ENCODE peak calls at places on chromosomes 5 and 9, in eight cellular contexts. One of them, this sample, is unnamed.

GRCh38 chr5:362189-362588 is 40.7 kb downstream of the AHRR start:
- DNase-seq in Calu3: no peak
- DNase-seq in sigmoid colon: no peak
- DNase-seq in upper lobe of right lung: no peak
- DNase-seq in epithelial cell of esophagus: no peak
- DNase-seq in fibroblast of mammary gland: no peak
- DNase-seq in PC-3: no peak
- DNase-seq in right atrium auricular region: peak; percentile 13
- DNase-seq in this sample: no peak

GRCh38 chr9:33041459-33042188 is 16.6 kb downstream of the DNAJA1 start:
- DNase-seq in fibroblast of mammary gland: peak; percentile 55
- DNase-seq in epithelial cell of esophagus: peak; percentile 40
- DNase-seq in Calu3: no peak
- DNase-seq in upper lobe of right lung: no peak
- DNase-seq in PC-3: peak; percentile 6
- DNase-seq in sigmoid colon: no peak
- DNase-seq in right atrium auricular region: no peak
- DNase-seq in this sample: no peak

GRCh38 chr5:61784337-61784736 is 452.3 kb downstream of the ZSWIM6 start:
- DNase-seq in sigmoid colon: no peak
- DNase-seq in epithelial cell of esophagus: no peak
- DNase-seq in right atrium auricular region: no peak
- DNase-seq in fibroblast of mammary gland: peak; percentile 6
- DNase-seq in Calu3: no peak
- DNase-seq in upper lobe of right lung: no peak
- DNase-seq in PC-3: no peak
- DNase-seq in this sample: no peak

GRCh38 chr5:180353226-180353962 is at the start of gene GFPT2:
- DNase-seq in fibroblast of mammary gland: peak; percentile 70
- DNase-seq in upper lobe of right lung: peak; percentile 88
- DNase-seq in epithelial cell of esophagus: peak; percentile 39
- DNase-seq in PC-3: peak; percentile 77
- DNase-seq in right atrium auricular region: peak; percentile 87
- DNase-seq in sigmoid colon: peak; percentile 93
- DNase-seq in Calu3: peak; percentile 78
- DNase-seq in this sample: peak; percentile 66

GRCh38 chr9:81083821-81084512 is 605.4 kb downstream of the TLE1 start:
- DNase-seq in fibroblast of mammary gland: peak; percentile 62
- DNase-seq in sigmoid colon: no peak
- DNase-seq in right atrium auricular region: no peak
- DNase-seq in Calu3: no peak
- DNase-seq in PC-3: peak; percentile 59
- DNase-seq in upper lobe of right lung: no peak
- DNase-seq in epithelial cell of esophagus: peak; percentile 34
- DNase-seq in this sample: no peak

GRCh38 chr5:55570026-55570425 is 35.3 kb upstream of the PLPP1 start:
- DNase-seq in upper lobe of right lung: no peak
- DNase-seq in fibroblast of mammary gland: peak; percentile 41
- DNase-seq in PC-3: no peak
- DNase-seq in Calu3: no peak
- DNase-seq in right atrium auricular region: no peak
- DNase-seq in epithelial cell of esophagus: no peak
- DNase-seq in sigmoid colon: no peak
- DNase-seq in this sample: no peak

GRCh38 chr5:102421647-102422046 is 77.2 kb downstream of the SLCO6A1 start:
- DNase-seq in PC-3: peak; percentile 72
- DNase-seq in epithelial cell of esophagus: no peak
- DNase-seq in Calu3: peak; percentile 68
- DNase-seq in upper lobe of right lung: no peak
- DNase-seq in right atrium auricular region: no peak
- DNase-seq in fibroblast of mammary gland: no peak
- DNase-seq in sigmoid colon: no peak
- DNase-seq in this sample: no peak

GRCh38 chr5:135537271-135537670 is 1.5 kb upstream of the NEUROG1 start:
- DNase-seq in fibroblast of mammary gland: no peak
- DNase-seq in sigmoid colon: no peak
- DNase-seq in upper lobe of right lung: no peak
- DNase-seq in right atrium auricular region: no peak
- DNase-seq in Calu3: no peak
- DNase-seq in epithelial cell of esophagus: no peak
- DNase-seq in PC-3: no peak
- DNase-seq in this sample: no peak

GRCh38 chr5:77210091-77211012 is at the start of gene PDE8B:
- DNase-seq in fibroblast of mammary gland: no peak
- DNase-seq in upper lobe of right lung: peak; percentile 64
- DNase-seq in right atrium auricular region: no peak
- DNase-seq in PC-3: no peak
- DNase-seq in sigmoid colon: no peak
- DNase-seq in epithelial cell of esophagus: no peak
- DNase-seq in Calu3: peak; percentile 14
- DNase-seq in this sample: peak; percentile 49

GRCh38 chr9:13088734-13089427 is 190.6 kb downstream of the MPDZ start:
- DNase-seq in right atrium auricular region: no peak
- DNase-seq in sigmoid colon: no peak
- DNase-seq in fibroblast of mammary gland: peak; percentile 73
- DNase-seq in epithelial cell of esophagus: peak; percentile 60
- DNase-seq in upper lobe of right lung: no peak
- DNase-seq in Calu3: peak; percentile 16
- DNase-seq in PC-3: peak; percentile 70
- DNase-seq in this sample: no peak

GRCh38 chr9:10613413-10613812 is 611 bp upstream of the PTPRD start:
- DNase-seq in Calu3: no peak
- DNase-seq in sigmoid colon: no peak
- DNase-seq in upper lobe of right lung: no peak
- DNase-seq in fibroblast of mammary gland: no peak
- DNase-seq in right atrium auricular region: no peak
- DNase-seq in epithelial cell of esophagus: no peak
- DNase-seq in PC-3: no peak
- DNase-seq in this sample: no peak

GRCh38 chr9:113597390-113598241 is 134.1 kb downstream of the RGS3 start:
- DNase-seq in sigmoid colon: peak; percentile 60
- DNase-seq in upper lobe of right lung: no peak
- DNase-seq in Calu3: no peak
- DNase-seq in fibroblast of mammary gland: no peak
- DNase-seq in PC-3: no peak
- DNase-seq in right atrium auricular region: no peak
- DNase-seq in epithelial cell of esophagus: no peak
- DNase-seq in this sample: no peak

GRCh38 chr5:143051244-143052058 is 281.3 kb downstream of the ARHGAP26 start:
- DNase-seq in sigmoid colon: no peak
- DNase-seq in upper lobe of right lung: no peak
- DNase-seq in right atrium auricular region: no peak
- DNase-seq in fibroblast of mammary gland: peak; percentile 92
- DNase-seq in PC-3: peak; percentile 69
- DNase-seq in epithelial cell of esophagus: peak; percentile 80
- DNase-seq in Calu3: peak; percentile 20
- DNase-seq in this sample: no peak

GRCh38 chr9:114799441-114799840 is 6.4 kb downstream of the TNFSF15 start:
- DNase-seq in right atrium auricular region: no peak
- DNase-seq in upper lobe of right lung: no peak
- DNase-seq in fibroblast of mammary gland: no peak
- DNase-seq in sigmoid colon: no peak
- DNase-seq in PC-3: no peak
- DNase-seq in epithelial cell of esophagus: no peak
- DNase-seq in Calu3: no peak
- DNase-seq in this sample: no peak

GRCh38 chr9:111036068-111036789 is 2.0 kb downstream of the LPAR1 start:
- DNase-seq in epithelial cell of esophagus: peak; percentile 73
- DNase-seq in fibroblast of mammary gland: peak; percentile 82
- DNase-seq in upper lobe of right lung: peak; percentile 80
- DNase-seq in right atrium auricular region: peak; percentile 82
- DNase-seq in Calu3: peak; percentile 61
- DNase-seq in PC-3: peak; percentile 67
- DNase-seq in sigmoid colon: peak; percentile 88
- DNase-seq in this sample: peak; percentile 29

GRCh38 chr5:124253421-124253820 is 493.0 kb downstream of the ZNF608 start:
- DNase-seq in epithelial cell of esophagus: no peak
- DNase-seq in PC-3: no peak
- DNase-seq in upper lobe of right lung: no peak
- DNase-seq in right atrium auricular region: no peak
- DNase-seq in Calu3: no peak
- DNase-seq in sigmoid colon: no peak
- DNase-seq in fibroblast of mammary gland: peak; percentile 7
- DNase-seq in this sample: no peak

GRCh38 chr5:6770826-6771607 is 57.8 kb downstream of the TENT4A start:
- DNase-seq in epithelial cell of esophagus: no peak
- DNase-seq in upper lobe of right lung: no peak
- DNase-seq in PC-3: no peak
- DNase-seq in Calu3: no peak
- DNase-seq in right atrium auricular region: no peak
- DNase-seq in fibroblast of mammary gland: no peak
- DNase-seq in sigmoid colon: peak; percentile 42
- DNase-seq in this sample: no peak

DNA sequence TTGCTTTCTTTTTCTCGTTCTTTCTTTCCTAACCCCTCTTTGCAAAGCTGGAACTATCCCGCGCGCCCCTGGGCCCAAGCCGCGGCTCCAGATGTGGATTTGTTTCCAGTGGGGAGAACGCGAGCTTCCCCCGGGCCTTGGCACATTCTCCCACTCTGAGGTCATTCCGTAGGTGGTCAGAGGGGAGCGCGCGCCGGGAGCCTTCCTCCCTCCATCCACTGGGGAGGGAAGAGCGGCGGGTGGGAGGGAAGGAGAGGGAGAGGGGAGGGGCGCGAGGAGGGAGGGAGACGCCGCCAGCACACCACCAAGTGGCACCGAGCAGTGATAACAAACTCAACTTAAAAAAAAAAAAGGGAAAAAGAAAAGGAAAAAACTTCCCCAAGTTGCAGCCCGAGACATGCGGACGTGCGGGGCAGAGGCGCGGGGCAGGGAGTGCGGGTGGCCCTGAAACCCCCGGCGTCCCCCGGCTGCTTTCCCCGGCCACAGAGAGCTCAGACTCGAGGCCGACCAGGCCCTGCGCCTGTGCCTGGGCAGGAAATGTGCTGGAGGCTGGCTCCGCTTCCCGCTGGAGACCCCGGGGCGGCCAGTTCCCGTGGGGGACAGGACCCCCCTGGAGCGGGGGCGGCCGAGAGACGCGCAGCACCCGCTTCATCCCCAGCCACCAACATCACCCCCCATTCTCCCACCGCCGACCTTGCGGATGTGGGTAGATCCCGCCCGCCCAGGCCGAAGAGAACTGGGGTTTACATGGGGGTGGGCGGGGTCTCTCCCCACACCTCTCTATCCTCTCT is 3.1 kb downstream of the IER5L start:
- DNase-seq in upper lobe of right lung: peak; percentile 89
- DNase-seq in Calu3: peak; percentile 57
- DNase-seq in PC-3: peak; percentile 68
- DNase-seq in right atrium auricular region: peak; percentile 90
- DNase-seq in fibroblast of mammary gland: peak; percentile 87
- DNase-seq in sigmoid colon: peak; percentile 96
- DNase-seq in epithelial cell of esophagus: peak; percentile 72
- DNase-seq in this sample: peak; percentile 50
- TF ChIP-seq CTCF in upper lobe of right lung: no peak
- TF ChIP-seq CTCF in Calu3: no peak
- TF ChIP-seq CTCF in PC-3: no peak
- TF ChIP-seq CTCF in right atrium auricular region: no peak
- TF ChIP-seq CTCF in fibroblast of mammary gland: no peak
- TF ChIP-seq CTCF in sigmoid colon: no peak
- TF ChIP-seq CTCF in epithelial cell of esophagus: peak; percentile 2
- TF ChIP-seq CTCF in this sample: no peak

GRCh38 chr5:112787261-112787660 is 49.6 kb downstream of the APC start:
- DNase-seq in right atrium auricular region: no peak
- DNase-seq in fibroblast of mammary gland: peak; percentile 53
- DNase-seq in upper lobe of right lung: no peak
- DNase-seq in Calu3: no peak
- DNase-seq in epithelial cell of esophagus: peak; percentile 20
- DNase-seq in PC-3: peak; percentile 47
- DNase-seq in sigmoid colon: no peak
- DNase-seq in this sample: no peak
- TF ChIP-seq CTCF in right atrium auricular region: no peak
- TF ChIP-seq CTCF in fibroblast of mammary gland: no peak
- TF ChIP-seq CTCF in upper lobe of right lung: no peak
- TF ChIP-seq CTCF in Calu3: no peak
- TF ChIP-seq CTCF in epithelial cell of esophagus: no peak
- TF ChIP-seq CTCF in PC-3: no peak
- TF ChIP-seq CTCF in sigmoid colon: no peak
- TF ChIP-seq CTCF in this sample: no peak

GRCh38 chr9:78242041-78242440 is 6.2 kb downstream of the CEP78 start:
- DNase-seq in right atrium auricular region: no peak
- DNase-seq in Calu3: no peak
- DNase-seq in upper lobe of right lung: no peak
- DNase-seq in PC-3: no peak
- DNase-seq in sigmoid colon: no peak
- DNase-seq in epithelial cell of esophagus: no peak
- DNase-seq in fibroblast of mammary gland: no peak
- DNase-seq in this sample: no peak

GRCh38 chr9:78235771-78236510 is at the start of gene CEP78:
- DNase-seq in upper lobe of right lung: peak; percentile 96
- DNase-seq in sigmoid colon: peak; percentile 95
- DNase-seq in Calu3: peak; percentile 87
- DNase-seq in epithelial cell of esophagus: peak; percentile 96
- DNase-seq in PC-3: peak; percentile 90
- DNase-seq in fibroblast of mammary gland: peak; percentile 90
- DNase-seq in right atrium auricular region: peak; percentile 84
- DNase-seq in this sample: peak; percentile 92

GRCh38 chr9:78236511-78236950 is 656 bp downstream of the CEP78 start:
- DNase-seq in PC-3: no peak
- DNase-seq in epithelial cell of esophagus: peak; percentile 24
- DNase-seq in upper lobe of right lung: no peak
- DNase-seq in sigmoid colon: peak; percentile 67
- DNase-seq in Calu3: no peak
- DNase-seq in right atrium auricular region: no peak
- DNase-seq in fibroblast of mammary gland: peak; percentile 6
- DNase-seq in this sample: no peak

GRCh38 chr9:78238061-78239038 is 2.5 kb downstream of the CEP78 start:
- DNase-seq in right atrium auricular region: no peak
- DNase-seq in Calu3: no peak
- DNase-seq in PC-3: no peak
- DNase-seq in fibroblast of mammary gland: no peak
- DNase-seq in upper lobe of right lung: no peak
- DNase-seq in sigmoid colon: no peak
- DNase-seq in epithelial cell of esophagus: no peak
- DNase-seq in this sample: no peak

GRCh38 chr9:78239506-78239905 is 3.6 kb downstream of the CEP78 start:
- DNase-seq in epithelial cell of esophagus: peak; percentile 49
- DNase-seq in sigmoid colon: no peak
- DNase-seq in PC-3: peak; percentile 47
- DNase-seq in Calu3: no peak
- DNase-seq in upper lobe of right lung: no peak
- DNase-seq in fibroblast of mammary gland: no peak
- DNase-seq in right atrium auricular region: no peak
- DNase-seq in this sample: peak; percentile 39
- TF ChIP-seq CTCF in epithelial cell of esophagus: peak; percentile 69
- TF ChIP-seq CTCF in sigmoid colon: no peak
- TF ChIP-seq CTCF in PC-3: peak; percentile 55
- TF ChIP-seq CTCF in Calu3: no peak
- TF ChIP-seq CTCF in upper lobe of right lung: peak; percentile 38
- TF ChIP-seq CTCF in fibroblast of mammary gland: peak; percentile 20
- TF ChIP-seq CTCF in right atrium auricular region: no peak
- TF ChIP-seq CTCF in this sample: no peak

DNA sequence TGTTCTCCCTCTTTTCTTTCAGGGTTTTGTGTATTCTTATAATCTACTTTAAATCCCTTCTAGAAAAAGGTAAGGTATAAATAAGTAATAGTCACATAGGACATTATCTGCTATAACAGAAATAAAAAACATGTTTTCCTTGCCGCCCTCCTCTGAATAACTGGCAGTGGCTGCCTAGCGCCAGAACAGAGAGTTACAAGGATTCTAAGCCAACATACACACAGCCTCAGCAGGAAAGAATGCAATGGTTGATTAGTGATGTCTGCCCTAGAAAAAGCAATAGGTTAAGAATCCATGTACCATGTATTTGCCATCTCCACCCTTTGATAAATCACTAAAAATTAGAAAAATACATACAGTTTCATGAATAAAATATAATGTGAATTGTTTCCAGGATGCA is 4.9 kb downstream of the MED27 start:
- DNase-seq in right atrium auricular region: no peak
- DNase-seq in epithelial cell of esophagus: no peak
- DNase-seq in sigmoid colon: no peak
- DNase-seq in fibroblast of mammary gland: peak; percentile 80
- DNase-seq in Calu3: no peak
- DNase-seq in PC-3: no peak
- DNase-seq in upper lobe of right lung: no peak
- DNase-seq in this sample: no peak
- TF ChIP-seq CTCF in right atrium auricular region: no peak
- TF ChIP-seq CTCF in epithelial cell of esophagus: no peak
- TF ChIP-seq CTCF in sigmoid colon: no peak
- TF ChIP-seq CTCF in fibroblast of mammary gland: peak; percentile 5
- TF ChIP-seq CTCF in Calu3: no peak
- TF ChIP-seq CTCF in PC-3: no peak
- TF ChIP-seq CTCF in upper lobe of right lung: no peak
- TF ChIP-seq CTCF in this sample: no peak

This sample was measured in mesothelial cell of epicardium.